ENCODE peak calls at places on chromosomes 11 and 22, in ten cellular contexts. I is HEK293T, Q is Caki2, Z is immature natural killer cell, V is iPS-NIHi11, X is lower leg skin, O is tibial artery, F is activated T-helper 1 cell treated with Interleukin-2 at 50 U/mL for 16 hours, C is neural crest cell, U is activated T-cell treated with anti-CD3 and anti-CD28 coated beads for 1 hour. J is an unnamed sample.

GRCh38 chr22:41925783-41926460 is 684 bp downstream of the TNFRSF13C start:
- DNase-seq in I (peak), Q (no peak), U (peak), C (peak), V (peak), F (peak), Z (peak), O (no peak), X (no peak), J (no peak)

GRCh38 chr22:35615156-35615555 is 2.0 kb downstream of the MB start:
- DNase-seq in Z (no peak), C (no peak), F (no peak), O (no peak), U (no peak), I (no peak), Q (no peak), V (no peak), X (no peak), J (no peak)

GRCh38 chr11:78210000-78210608 is 21.4 kb downstream of the USP35 start:
- DNase-seq in O (peak), C (no peak), I (no peak), V (no peak), Z (no peak), U (no peak), Q (no peak), X (no peak), F (no peak), J (no peak)

GRCh38 chr11:6746086-6746618 is 25.6 kb downstream of the OR2AG2 start:
- DNase-seq in I (no peak), Q (no peak), F (peak), U (peak), O (no peak), X (no peak), V (no peak), Z (peak), C (no peak), J (no peak)

GRCh38 chr11:47184711-47185304 is 1.4 kb downstream of the PACSIN3 start:
- DNase-seq in Z (no peak), Q (no peak), V (peak), I (no peak), C (no peak), X (no peak), U (no peak), O (peak), F (no peak), J (no peak)

GRCh38 chr11:126477526-126478275 is 122.2 kb downstream of the ST3GAL4 start:
- DNase-seq in C (no peak), Z (no peak), F (no peak), Q (peak), X (no peak), V (no peak), I (no peak), O (no peak), U (no peak), J (no peak)

GRCh38 chr22:48748860-48749554 is 1078.7 kb downstream of the BRD1 start:
- DNase-seq in Z (no peak), O (no peak), X (no peak), C (no peak), Q (no peak), I (no peak), F (no peak), U (no peak), V (no peak), J (no peak)

GRCh38 chr11:17541330-17541885 is 2.8 kb downstream of the USH1C start:
- DNase-seq in C (no peak), X (no peak), F (no peak), I (no peak), O (peak), Q (peak), V (no peak), U (no peak), Z (no peak), J (no peak)

GRCh38 chr11:11973866-11974265 is 34.6 kb downstream of the DKK3 start:
- DNase-seq in V (no peak), Z (no peak), Q (no peak), F (no peak), I (no peak), C (no peak), X (no peak), O (no peak), U (no peak), J (no peak)

J was measured in HCT116.